ENCODE peak calls at places on chromosomes 5 and 9, in nine cellular contexts. Z is psoas muscle, C is fibroblast of the aortic adventitia, A is stomach, B is AG10803, U is pancreas, N is WERI-Rb-1, T is adrenal gland, G is A549. L is an unnamed sample.

GRCh38 chr5:82593481-82593880 is 315.3 kb upstream of the RPS23 start:
- DNase-seq in Z (no peak), C (peak; percentile 60), A (no peak), B (peak; percentile 4), U (no peak), N (no peak), T (no peak), G (no peak), L (no peak)

GRCh38 chr9:27426717-27427645 is 97.1 kb upstream of the IFNK start:
- DNase-seq in Z (no peak), C (no peak), A (no peak), B (peak; percentile 80), U (no peak), N (no peak), T (no peak), G (peak; percentile 46), L (no peak)

GRCh38 chr5:179762079-179762780 is 29.6 kb downstream of the MAML1 start:
- DNase-seq in Z (no peak), C (peak; percentile 74), A (no peak), B (peak; percentile 83), U (no peak), N (no peak), T (peak; percentile 32), G (no peak), L (no peak)

GRCh38 chr9:77648458-77649108 is 461 bp upstream of the GNA14 start:
- DNase-seq in Z (peak; percentile 61), C (peak; percentile 36), A (peak; percentile 66), B (no peak), U (peak; percentile 91), N (peak; percentile 19), T (peak; percentile 42), G (no peak), L (peak; percentile 80)

GRCh38 chr5:7576023-7576715 is 180.2 kb downstream of the ADCY2 start:
- DNase-seq in Z (no peak), C (no peak), A (no peak), B (no peak), U (no peak), N (peak; percentile 76), T (no peak), G (no peak), L (no peak)

GRCh38 chr9:81574399-81574798 is 114.9 kb downstream of the TLE1 start:
- DNase-seq in Z (no peak), C (peak; percentile 43), A (no peak), B (peak; percentile 54), U (no peak), N (no peak), T (no peak), G (no peak), L (no peak)

GRCh38 chr9:83473488-83473971 is 64.7 kb downstream of the FRMD3 start:
- DNase-seq in Z (no peak), C (peak; percentile 34), A (no peak), B (peak; percentile 8), U (no peak), N (no peak), T (no peak), G (no peak), L (no peak)

GRCh38 chr5:33409435-33410146 is 31.2 kb upstream of the TARS1 start:
- DNase-seq in Z (peak; percentile 35), C (peak; percentile 86), A (no peak), B (peak; percentile 87), U (no peak), N (no peak), T (peak; percentile 10), G (no peak), L (no peak)

GRCh38 chr5:111075520-111075919 is 4.0 kb downstream of the TSLP start:
- DNase-seq in Z (no peak), C (peak; percentile 98), A (no peak), B (peak; percentile 94), U (no peak), N (no peak), T (no peak), G (no peak), L (no peak)

GRCh38 chr9:78235296-78235770 is 542 bp upstream of the CEP78 start:
- DNase-seq in Z (no peak), C (peak; percentile 49), A (no peak), B (peak; percentile 49), U (no peak), N (no peak), T (no peak), G (peak; percentile 23), L (no peak)

GRCh38 chr5:22070151-22070550 is 783.0 kb downstream of the CDH12 start:
- DNase-seq in Z (no peak), C (no peak), A (peak; percentile 63), B (no peak), U (no peak), N (no peak), T (peak; percentile 6), G (no peak), L (no peak)

GRCh38 chr5:159105318-159106053 is 5.8 kb upstream of the EBF1 start:
- DNase-seq in Z (no peak), C (no peak), A (no peak), B (no peak), U (no peak), N (no peak), T (no peak), G (no peak), L (no peak)

GRCh38 chr5:157596449-157596848 is 20.9 kb upstream of the ADAM19 start:
- DNase-seq in Z (no peak), C (no peak), A (no peak), B (peak; percentile 21), U (no peak), N (no peak), T (no peak), G (no peak), L (no peak)

GRCh38 chr5:1930501-1930879 is 47.8 kb upstream of the IRX4 start:
- DNase-seq in Z (no peak), C (no peak), A (no peak), B (no peak), U (no peak), N (no peak), T (no peak), G (no peak), L (no peak)

GRCh38 chr5:72237415-72237814 is 82.6 kb downstream of the MRPS27 start:
- DNase-seq in Z (no peak), C (peak; percentile 33), A (no peak), B (peak; percentile 37), U (no peak), N (no peak), T (no peak), G (no peak), L (no peak)

DNA sequence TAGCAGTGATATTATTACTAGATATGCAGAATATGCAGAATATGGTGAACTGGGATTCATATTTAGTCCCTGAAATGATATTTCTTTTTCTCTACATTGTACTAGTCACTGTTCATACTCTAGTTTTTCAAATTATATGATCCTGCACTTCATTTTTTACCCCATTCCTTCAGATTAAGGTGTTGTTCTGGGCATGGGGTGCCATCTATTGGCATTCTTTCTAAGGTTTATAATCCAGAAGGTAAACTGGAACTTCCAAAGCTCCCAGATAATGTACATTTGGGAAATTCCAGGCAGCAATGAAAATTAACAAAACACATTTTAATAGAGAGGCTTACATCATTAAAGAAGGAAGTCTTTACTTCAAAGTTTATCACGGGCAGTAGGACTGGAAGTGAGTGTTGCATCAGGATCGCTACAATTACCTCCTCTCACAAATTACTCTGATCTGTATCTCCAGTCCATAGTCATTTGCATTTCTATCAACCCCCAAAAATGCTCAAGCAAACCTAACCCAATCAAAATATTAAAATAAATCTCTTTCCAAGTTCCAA is 12.5 kb downstream of the RFX3 start:
- DNase-seq in Z (no peak), C (no peak), A (no peak), B (no peak), U (no peak), N (no peak), T (no peak), G (no peak), L (no peak)
- TF ChIP-seq CTCF in Z (no peak), C (no peak), A (no peak), B (no peak), U (no peak), N (no peak), T (no peak), G (peak; percentile 24), L (no peak)

GRCh38 chr5:38621840-38622513 is 65.5 kb upstream of the LIFR start:
- DNase-seq in Z (no peak), C (peak; percentile 44), A (no peak), B (no peak), U (no peak), N (no peak), T (no peak), G (no peak), L (no peak)
- H3K4me3 ChIP-seq in Z (no peak overlapping the region), C (no peak overlapping the region), A (no peak overlapping the region), B (no peak overlapping the region), U (no peak overlapping the region), N (no peak overlapping the region), T (no peak overlapping the region), G (no peak overlapping the region), L (no peak overlapping the region)

DNA sequence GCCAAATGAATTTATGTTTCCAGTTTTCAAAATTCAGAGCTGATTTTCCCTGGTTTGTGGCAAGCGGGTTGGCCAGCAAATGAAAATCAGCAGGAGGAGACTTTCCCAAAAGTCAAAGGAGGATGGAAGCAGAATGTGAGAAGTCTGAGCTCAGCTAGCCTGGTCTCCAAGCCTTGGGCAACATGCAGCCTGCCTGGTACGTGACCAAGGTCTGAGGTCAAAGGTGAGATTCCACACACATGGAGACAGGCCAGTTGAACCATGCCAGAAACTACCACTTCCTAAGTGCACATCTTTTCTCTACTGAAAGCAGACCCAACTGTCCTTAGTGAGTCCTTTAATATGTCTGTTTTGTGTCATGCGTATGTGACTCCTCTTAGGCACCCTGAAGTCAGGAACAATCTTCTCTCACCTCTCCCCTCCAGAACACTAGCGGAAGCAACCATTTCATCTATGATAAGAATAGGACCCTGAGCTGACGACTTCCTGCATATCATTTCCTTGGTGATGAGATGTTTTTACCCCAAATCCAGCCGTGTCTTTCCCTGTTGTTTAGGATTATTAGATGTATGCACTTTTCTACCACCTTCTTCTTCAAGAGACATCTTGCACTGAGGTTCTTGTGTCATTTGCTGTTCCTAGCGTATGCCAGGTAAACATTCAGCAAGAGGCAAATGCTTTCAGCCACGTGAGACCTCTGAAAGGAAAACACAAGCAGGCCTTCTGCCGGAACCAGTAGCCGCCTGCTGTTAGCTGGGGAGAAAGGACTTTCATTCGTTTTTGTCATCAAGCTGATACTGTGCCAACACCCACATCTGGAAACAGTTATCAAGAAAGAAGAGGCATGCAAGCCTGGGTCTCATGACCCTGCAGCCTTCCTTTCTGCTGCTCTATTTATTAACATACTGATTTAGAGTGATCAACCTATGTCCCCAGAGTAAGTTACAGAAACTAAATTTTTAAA is 9.7 kb upstream of the TGFBI start:
- DNase-seq in Z (peak; percentile 29), C (peak; percentile 98), A (no peak), B (peak; percentile 99), U (no peak), N (no peak), T (peak; percentile 49), G (no peak), L (peak; percentile 89)
- TF ChIP-seq CTCF in Z (peak; percentile 14), C (peak; percentile 68), A (no peak), B (peak; percentile 74), U (no peak), N (no peak), T (no peak), G (no peak), L (peak; percentile 25)

DNA sequence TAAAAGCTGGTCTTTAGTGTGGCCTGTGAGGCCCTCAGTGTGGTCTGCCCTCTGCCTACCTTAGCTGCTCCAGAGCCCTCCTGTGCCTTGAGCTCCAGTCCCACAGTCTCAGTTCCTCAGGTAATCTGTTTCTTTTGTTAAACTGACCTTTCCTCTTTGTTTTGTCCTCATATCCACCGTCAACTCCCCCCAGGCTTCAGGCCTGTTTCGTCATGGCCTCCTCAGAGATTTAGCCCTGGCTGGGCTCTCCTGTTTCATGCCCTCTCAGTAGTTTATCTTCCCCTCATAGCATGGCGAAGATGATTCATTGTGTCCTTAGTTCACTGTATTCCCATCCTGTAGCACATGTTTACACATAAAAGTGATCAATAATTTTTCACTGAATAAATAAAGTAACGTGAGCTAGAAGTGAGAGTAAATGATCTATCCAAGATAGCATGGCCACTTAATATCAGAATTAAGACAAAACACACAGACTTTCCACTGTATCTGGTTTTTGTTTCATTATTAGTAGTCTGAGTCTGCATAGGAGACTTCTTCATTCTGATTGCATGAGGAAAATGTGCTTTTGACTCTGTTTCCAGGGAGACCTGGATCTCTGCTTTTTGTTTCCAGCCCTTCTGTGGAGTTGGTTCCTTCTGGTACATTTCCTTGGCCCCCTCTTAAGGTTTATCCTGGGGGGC is 70.4 kb downstream of the SNX24 start:
- DNase-seq in Z (no peak), C (peak; percentile 43), A (no peak), B (no peak), U (no peak), N (no peak), T (no peak), G (no peak), L (no peak)
- H3K4me3 ChIP-seq in Z (no peak overlapping the region), C (no peak overlapping the region), A (no peak overlapping the region), B (no peak overlapping the region), U (no peak overlapping the region), N (no peak overlapping the region), T (no peak overlapping the region), G (no peak overlapping the region), L (no peak overlapping the region)